ENCODE peak calls at places on chromosome 4, in five cellular contexts. One of them, this sample, is unnamed.

GRCh38 chr4:4364061-4364460 is 22.8 kb upstream of the NSG1 start:
- DNase-seq in transverse colon: no peak
- DNase-seq in heart left ventricle: no peak
- DNase-seq in tibial artery: no peak
- DNase-seq in K562: no peak
- DNase-seq in this sample: no peak

GRCh38 chr4:74433541-74434172 is 11.3 kb upstream of the AREG start:
- DNase-seq in heart left ventricle: no peak
- DNase-seq in K562: no peak
- DNase-seq in tibial artery: no peak
- DNase-seq in transverse colon: no peak
- DNase-seq in this sample: peak; percentile 43

GRCh38 chr4:85672116-85672515 is 197.2 kb downstream of the ARHGAP24 start:
- DNase-seq in transverse colon: no peak
- DNase-seq in K562: no peak
- DNase-seq in heart left ventricle: no peak
- DNase-seq in tibial artery: no peak
- DNase-seq in this sample: no peak

GRCh38 chr4:27463816-27464215 is 603.2 kb downstream of the STIM2 start:
- DNase-seq in heart left ventricle: no peak
- DNase-seq in K562: no peak
- DNase-seq in tibial artery: no peak
- DNase-seq in transverse colon: no peak
- DNase-seq in this sample: no peak

GRCh38 chr4:76589872-76590846 is 155.1 kb downstream of the SHROOM3 start:
- DNase-seq in K562: no peak
- DNase-seq in transverse colon: peak; percentile 51
- DNase-seq in tibial artery: peak; percentile 70
- DNase-seq in heart left ventricle: peak; percentile 56
- DNase-seq in this sample: no peak

GRCh38 chr4:146222313-146222712 is 8.0 kb downstream of the REELD1 start:
- DNase-seq in heart left ventricle: no peak
- DNase-seq in K562: no peak
- DNase-seq in tibial artery: no peak
- DNase-seq in transverse colon: no peak
- DNase-seq in this sample: no peak

GRCh38 chr4:5870220-5870619 is 22.7 kb downstream of the CRMP1 start:
- DNase-seq in transverse colon: no peak
- DNase-seq in heart left ventricle: no peak
- DNase-seq in tibial artery: no peak
- DNase-seq in K562: no peak
- DNase-seq in this sample: no peak

GRCh38 chr4:63728480-63729177 is 680.6 kb downstream of the TECRL start:
- DNase-seq in K562: no peak
- DNase-seq in transverse colon: no peak
- DNase-seq in tibial artery: no peak
- DNase-seq in heart left ventricle: no peak
- DNase-seq in this sample: peak; percentile 19

GRCh38 chr4:19645589-19645988 is 606.1 kb upstream of the SLIT2 start:
- DNase-seq in tibial artery: no peak
- DNase-seq in heart left ventricle: no peak
- DNase-seq in K562: no peak
- DNase-seq in transverse colon: no peak
- DNase-seq in this sample: no peak

GRCh38 chr4:911221-911751 is 20.8 kb downstream of the GAK start:
- DNase-seq in tibial artery: no peak
- DNase-seq in heart left ventricle: no peak
- DNase-seq in K562: no peak
- DNase-seq in transverse colon: no peak
- DNase-seq in this sample: no peak

GRCh38 chr4:26062221-26062620 is 148.2 kb downstream of the SMIM20 start:
- DNase-seq in K562: no peak
- DNase-seq in heart left ventricle: no peak
- DNase-seq in tibial artery: no peak
- DNase-seq in transverse colon: no peak
- DNase-seq in this sample: no peak

GRCh38 chr4:602559-602942 is 22.8 kb upstream of the PDE6B start:
- DNase-seq in K562: peak; percentile 61
- DNase-seq in heart left ventricle: no peak
- DNase-seq in transverse colon: peak; percentile 88
- DNase-seq in tibial artery: no peak
- DNase-seq in this sample: peak; percentile 62

GRCh38 chr4:79467246-79467932 is 59.4 kb upstream of the GK2 start:
- DNase-seq in heart left ventricle: no peak
- DNase-seq in K562: no peak
- DNase-seq in tibial artery: no peak
- DNase-seq in transverse colon: no peak
- DNase-seq in this sample: no peak

GRCh38 chr4:98314791-98315565 is 53.8 kb downstream of the RAP1GDS1 start:
- DNase-seq in transverse colon: no peak
- DNase-seq in heart left ventricle: no peak
- DNase-seq in tibial artery: no peak
- DNase-seq in K562: no peak
- DNase-seq in this sample: no peak

GRCh38 chr4:98318521-98318920 is 57.3 kb downstream of the RAP1GDS1 start:
- DNase-seq in tibial artery: no peak
- DNase-seq in K562: no peak
- DNase-seq in heart left ventricle: no peak
- DNase-seq in transverse colon: no peak
- DNase-seq in this sample: no peak

GRCh38 chr4:98319021-98319420 is 57.8 kb downstream of the RAP1GDS1 start:
- DNase-seq in K562: no peak
- DNase-seq in heart left ventricle: no peak
- DNase-seq in tibial artery: no peak
- DNase-seq in transverse colon: no peak
- DNase-seq in this sample: no peak
- TF ChIP-seq CTCF in K562: no peak
- TF ChIP-seq CTCF in heart left ventricle: no peak
- TF ChIP-seq CTCF in tibial artery: no peak
- TF ChIP-seq CTCF in transverse colon: no peak
- TF ChIP-seq CTCF in this sample: no peak

GRCh38 chr4:165721815-165722214 is 151.2 kb upstream of the TLL1 start:
- DNase-seq in transverse colon: no peak
- DNase-seq in K562: no peak
- DNase-seq in heart left ventricle: no peak
- DNase-seq in tibial artery: no peak
- DNase-seq in this sample: no peak

GRCh38 chr4:165715989-165716388 is 157.0 kb upstream of the TLL1 start:
- DNase-seq in tibial artery: no peak
- DNase-seq in K562: no peak
- DNase-seq in heart left ventricle: no peak
- DNase-seq in transverse colon: no peak
- DNase-seq in this sample: no peak

GRCh38 chr4:165716472-165716871 is 156.6 kb upstream of the TLL1 start:
- DNase-seq in tibial artery: no peak
- DNase-seq in K562: no peak
- DNase-seq in transverse colon: no peak
- DNase-seq in heart left ventricle: no peak
- DNase-seq in this sample: no peak

GRCh38 chr4:165720411-165721082 is 152.5 kb upstream of the TLL1 start:
- DNase-seq in heart left ventricle: no peak
- DNase-seq in tibial artery: no peak
- DNase-seq in K562: no peak
- DNase-seq in transverse colon: no peak
- DNase-seq in this sample: no peak

DNA sequence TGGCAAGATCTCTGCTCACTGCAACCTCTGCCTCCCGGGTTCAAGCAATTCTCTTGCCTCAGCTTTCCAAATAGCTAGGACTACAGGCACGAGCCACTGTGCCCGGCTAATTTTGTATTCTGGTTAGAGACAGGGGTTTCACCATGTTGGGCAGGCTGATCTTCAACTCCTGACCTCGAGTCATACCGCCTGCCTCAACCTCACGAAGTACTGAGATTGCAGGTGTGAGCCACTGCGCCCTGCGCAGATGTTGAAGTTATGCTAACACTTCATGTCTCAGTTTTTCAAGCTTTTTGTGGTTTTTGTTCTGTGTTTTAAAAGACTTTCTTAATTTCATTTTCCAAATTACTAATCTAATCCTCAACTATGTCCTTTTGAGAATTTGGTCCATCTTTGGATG is 154.4 kb upstream of the TLL1 start:
- DNase-seq in tibial artery: no peak
- DNase-seq in K562: no peak
- DNase-seq in heart left ventricle: no peak
- DNase-seq in transverse colon: no peak
- DNase-seq in this sample: no peak
- H3K4me3 ChIP-seq in tibial artery: no peak overlapping the region
- H3K4me3 ChIP-seq in K562: no peak overlapping the region
- H3K4me3 ChIP-seq in heart left ventricle: no peak overlapping the region
- H3K4me3 ChIP-seq in transverse colon: no peak overlapping the region
- H3K4me3 ChIP-seq in this sample: no peak overlapping the region

GRCh38 chr4:39467470-39467869 is 8.6 kb downstream of the LIAS start:
- DNase-seq in tibial artery: no peak
- DNase-seq in transverse colon: no peak
- DNase-seq in K562: no peak
- DNase-seq in heart left ventricle: no peak
- DNase-seq in this sample: no peak

GRCh38 chr4:39464886-39465501 is 6.1 kb downstream of the LIAS start:
- DNase-seq in heart left ventricle: no peak
- DNase-seq in K562: peak; percentile 51
- DNase-seq in transverse colon: no peak
- DNase-seq in tibial artery: no peak
- DNase-seq in this sample: peak; percentile 78

GRCh38 chr4:39470402-39470801 is 11.5 kb downstream of the LIAS start:
- DNase-seq in transverse colon: no peak
- DNase-seq in K562: no peak
- DNase-seq in tibial artery: no peak
- DNase-seq in heart left ventricle: no peak
- DNase-seq in this sample: no peak

GRCh38 chr4:39469429-39470077 is 10.7 kb downstream of the LIAS start:
- DNase-seq in heart left ventricle: no peak
- DNase-seq in tibial artery: peak; percentile 71
- DNase-seq in K562: peak; percentile 46
- DNase-seq in transverse colon: no peak
- DNase-seq in this sample: peak; percentile 63

DNA sequence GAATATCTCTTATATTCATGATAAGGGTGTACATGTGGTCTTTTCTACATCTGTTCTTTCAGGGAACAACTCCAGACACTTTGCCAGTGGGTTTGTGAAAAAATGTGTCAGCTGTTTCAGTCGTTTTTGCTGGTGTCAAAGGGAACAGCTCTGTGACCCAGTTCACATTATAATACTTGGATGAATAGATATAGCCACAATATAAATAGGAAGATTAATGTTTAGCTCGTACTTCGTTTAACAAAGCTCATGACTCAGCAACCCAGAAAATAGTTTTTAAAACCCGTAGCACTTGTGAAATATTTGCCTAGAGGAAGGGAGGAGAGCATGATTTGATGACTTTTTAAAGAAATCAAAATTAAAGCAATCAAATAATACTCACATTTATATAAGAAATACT is 7.9 kb downstream of the LIAS start:
- DNase-seq in tibial artery: no peak
- DNase-seq in transverse colon: no peak
- DNase-seq in K562: no peak
- DNase-seq in heart left ventricle: no peak
- DNase-seq in this sample: no peak
- H3K4me1 ChIP-seq in tibial artery: no peaks in the 10 kb centered on the region
- H3K4me1 ChIP-seq in transverse colon: no peaks in the 10 kb centered on the region
- H3K4me1 ChIP-seq in K562: no peaks in the 10 kb centered on the region
- H3K4me1 ChIP-seq in heart left ventricle: no peaks in the 10 kb centered on the region
- H3K4me1 ChIP-seq in this sample: peaks cover 4% of the 10 kb centered on the region

DNA sequence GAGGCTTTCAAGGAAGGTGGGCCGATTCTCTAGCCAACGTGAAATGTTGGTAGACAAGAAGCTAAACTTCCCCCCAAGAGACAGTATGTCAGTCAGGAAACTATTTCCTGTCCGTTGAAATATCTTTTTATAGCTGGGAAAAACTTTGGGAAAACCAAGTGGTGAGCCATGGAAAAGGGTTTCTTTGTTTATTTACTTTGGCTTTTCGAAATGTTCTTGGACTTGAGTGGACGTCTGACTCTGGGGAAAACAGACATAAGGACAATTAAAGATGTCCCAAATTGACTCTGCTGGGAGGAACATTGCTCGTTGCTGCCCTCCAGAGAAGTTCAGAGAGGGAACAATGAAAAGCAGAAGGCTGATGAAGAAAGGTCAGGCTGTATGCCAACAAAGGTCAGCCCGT is 295.4 kb downstream of the RAPGEF2 start:
- DNase-seq in tibial artery: no peak
- DNase-seq in transverse colon: no peak
- DNase-seq in heart left ventricle: no peak
- DNase-seq in K562: no peak
- DNase-seq in this sample: no peak
- TF ChIP-seq CTCF in tibial artery: peak; percentile 22
- TF ChIP-seq CTCF in transverse colon: no peak
- TF ChIP-seq CTCF in heart left ventricle: no peak
- TF ChIP-seq CTCF in K562: no peak
- TF ChIP-seq CTCF in this sample: no peak

GRCh38 chr4:121448231-121448630 is 67.4 kb upstream of the QRFPR start:
- DNase-seq in K562: no peak
- DNase-seq in heart left ventricle: no peak
- DNase-seq in tibial artery: no peak
- DNase-seq in transverse colon: peak; percentile 79
- DNase-seq in this sample: no peak
- H3K4me3 ChIP-seq in K562: no peak overlapping the region
- H3K4me3 ChIP-seq in heart left ventricle: no peak overlapping the region
- H3K4me3 ChIP-seq in tibial artery: no peak overlapping the region
- H3K4me3 ChIP-seq in transverse colon: no peak overlapping the region
- H3K4me3 ChIP-seq in this sample: no peak overlapping the region

GRCh38 chr4:3190549-3190948 is 58.4 kb upstream of the MSANTD1 start:
- DNase-seq in heart left ventricle: no peak
- DNase-seq in tibial artery: no peak
- DNase-seq in K562: no peak
- DNase-seq in transverse colon: no peak
- DNase-seq in this sample: no peak

GRCh38 chr4:3189459-3189858 is 59.5 kb upstream of the MSANTD1 start:
- DNase-seq in tibial artery: no peak
- DNase-seq in heart left ventricle: no peak
- DNase-seq in K562: no peak
- DNase-seq in transverse colon: no peak
- DNase-seq in this sample: no peak

GRCh38 chr4:3193531-3194203 is 55.3 kb upstream of the MSANTD1 start:
- DNase-seq in transverse colon: no peak
- DNase-seq in heart left ventricle: no peak
- DNase-seq in tibial artery: no peak
- DNase-seq in K562: no peak
- DNase-seq in this sample: peak; percentile 25

GRCh38 chr4:3192188-3192587 is 56.8 kb upstream of the MSANTD1 start:
- DNase-seq in tibial artery: no peak
- DNase-seq in K562: no peak
- DNase-seq in transverse colon: no peak
- DNase-seq in heart left ventricle: no peak
- DNase-seq in this sample: no peak

DNA sequence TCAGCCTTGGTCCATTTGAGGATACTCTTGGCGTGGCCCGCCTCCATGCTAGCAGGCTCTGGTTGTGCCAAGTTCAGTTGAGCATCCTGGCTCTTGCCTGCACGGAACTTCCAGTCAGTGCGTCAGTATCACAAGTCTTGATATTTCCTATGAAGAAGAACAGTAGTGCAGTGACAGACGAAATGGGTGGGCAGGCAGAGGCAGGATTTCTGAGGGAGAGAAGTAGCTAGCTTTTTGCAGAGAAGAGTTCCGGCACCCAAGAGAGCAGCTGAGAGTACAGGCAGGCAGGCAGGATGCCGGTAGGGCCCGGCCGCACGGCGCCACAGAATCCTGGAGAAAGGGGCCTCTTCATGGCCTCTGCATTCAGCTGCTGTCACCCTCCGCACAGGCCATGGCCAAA is 56.1 kb upstream of the MSANTD1 start:
- DNase-seq in transverse colon: no peak
- DNase-seq in heart left ventricle: no peak
- DNase-seq in K562: no peak
- DNase-seq in tibial artery: no peak
- DNase-seq in this sample: no peak
- H3K4me1 ChIP-seq in transverse colon: no peaks in the 10 kb centered on the region
- H3K4me1 ChIP-seq in heart left ventricle: no peaks in the 10 kb centered on the region
- H3K4me1 ChIP-seq in K562: no peaks in the 10 kb centered on the region
- H3K4me1 ChIP-seq in tibial artery: no peaks in the 10 kb centered on the region
- H3K4me1 ChIP-seq in this sample: peaks cover 13% of the 10 kb centered on the region

This sample was measured in BE2C.